ENCODE peak calls at places on chromosomes 1 and 21, in eight cellular contexts. One of them, this sample, is unnamed.

GRCh38 chr1:36349241-36349671 is 25.8 kb upstream of the EVA1B start:
- DNase-seq in A549: no peak
- DNase-seq in H1: no peak
- DNase-seq in HepG2: peak; percentile 11
- DNase-seq in K562: no peak
- DNase-seq in WTC11: no peak
- DNase-seq in HCT116: no peak
- DNase-seq in SK-N-SH: no peak
- DNase-seq in this sample: peak; percentile 18

GRCh38 chr1:93448292-93448982 is 519 bp downstream of the FNBP1L start:
- DNase-seq in WTC11: peak; percentile 76
- DNase-seq in HCT116: no peak
- DNase-seq in H1: peak; percentile 82
- DNase-seq in SK-N-SH: peak; percentile 89
- DNase-seq in K562: peak; percentile 62
- DNase-seq in HepG2: peak; percentile 26
- DNase-seq in A549: peak; percentile 38
- DNase-seq in this sample: peak; percentile 9

GRCh38 chr1:64087768-64088167 is 115.7 kb upstream of the UBE2U start:
- DNase-seq in HCT116: no peak
- DNase-seq in K562: no peak
- DNase-seq in A549: no peak
- DNase-seq in HepG2: no peak
- DNase-seq in SK-N-SH: no peak
- DNase-seq in H1: no peak
- DNase-seq in WTC11: no peak
- DNase-seq in this sample: no peak

GRCh38 chr1:157691285-157691920 is 9.2 kb downstream of the FCRL3 start:
- DNase-seq in HCT116: peak; percentile 21
- DNase-seq in A549: peak; percentile 28
- DNase-seq in K562: peak; percentile 19
- DNase-seq in SK-N-SH: peak; percentile 42
- DNase-seq in H1: no peak
- DNase-seq in HepG2: peak; percentile 7
- DNase-seq in WTC11: no peak
- DNase-seq in this sample: peak; percentile 54

GRCh38 chr21:45516671-45517151 is 25.5 kb downstream of the SLC19A1 start:
- DNase-seq in SK-N-SH: no peak
- DNase-seq in HepG2: no peak
- DNase-seq in A549: no peak
- DNase-seq in H1: no peak
- DNase-seq in K562: no peak
- DNase-seq in HCT116: no peak
- DNase-seq in WTC11: no peak
- DNase-seq in this sample: no peak

GRCh38 chr1:210618379-210618778 is 289.7 kb downstream of the HHAT start:
- DNase-seq in K562: no peak
- DNase-seq in HCT116: no peak
- DNase-seq in HepG2: no peak
- DNase-seq in H1: no peak
- DNase-seq in SK-N-SH: no peak
- DNase-seq in WTC11: no peak
- DNase-seq in A549: no peak
- DNase-seq in this sample: no peak

GRCh38 chr1:150256549-150257341 is 829 bp upstream of the CA14 start:
- DNase-seq in SK-N-SH: no peak
- DNase-seq in WTC11: peak; percentile 53
- DNase-seq in H1: peak; percentile 70
- DNase-seq in HCT116: no peak
- DNase-seq in HepG2: peak; percentile 53
- DNase-seq in K562: peak; percentile 17
- DNase-seq in A549: no peak
- DNase-seq in this sample: no peak

GRCh38 chr1:23791434-23792047 is 596 bp downstream of the LYPLA2 start:
- DNase-seq in K562: peak; percentile 48
- DNase-seq in H1: peak; percentile 63
- DNase-seq in A549: no peak
- DNase-seq in HepG2: no peak
- DNase-seq in HCT116: no peak
- DNase-seq in SK-N-SH: peak; percentile 70
- DNase-seq in WTC11: peak; percentile 49
- DNase-seq in this sample: peak; percentile 42

GRCh38 chr1:15146142-15146541 is 7.4 kb upstream of the TMEM51 start:
- DNase-seq in K562: no peak
- DNase-seq in HCT116: no peak
- DNase-seq in A549: no peak
- DNase-seq in WTC11: no peak
- DNase-seq in HepG2: no peak
- DNase-seq in H1: no peak
- DNase-seq in SK-N-SH: no peak
- DNase-seq in this sample: no peak

GRCh38 chr1:156259805-156260204 is 11.9 kb upstream of the PAQR6 start:
- DNase-seq in HepG2: no peak
- DNase-seq in SK-N-SH: peak; percentile 64
- DNase-seq in HCT116: no peak
- DNase-seq in H1: no peak
- DNase-seq in WTC11: no peak
- DNase-seq in A549: no peak
- DNase-seq in K562: no peak
- DNase-seq in this sample: no peak

DNA sequence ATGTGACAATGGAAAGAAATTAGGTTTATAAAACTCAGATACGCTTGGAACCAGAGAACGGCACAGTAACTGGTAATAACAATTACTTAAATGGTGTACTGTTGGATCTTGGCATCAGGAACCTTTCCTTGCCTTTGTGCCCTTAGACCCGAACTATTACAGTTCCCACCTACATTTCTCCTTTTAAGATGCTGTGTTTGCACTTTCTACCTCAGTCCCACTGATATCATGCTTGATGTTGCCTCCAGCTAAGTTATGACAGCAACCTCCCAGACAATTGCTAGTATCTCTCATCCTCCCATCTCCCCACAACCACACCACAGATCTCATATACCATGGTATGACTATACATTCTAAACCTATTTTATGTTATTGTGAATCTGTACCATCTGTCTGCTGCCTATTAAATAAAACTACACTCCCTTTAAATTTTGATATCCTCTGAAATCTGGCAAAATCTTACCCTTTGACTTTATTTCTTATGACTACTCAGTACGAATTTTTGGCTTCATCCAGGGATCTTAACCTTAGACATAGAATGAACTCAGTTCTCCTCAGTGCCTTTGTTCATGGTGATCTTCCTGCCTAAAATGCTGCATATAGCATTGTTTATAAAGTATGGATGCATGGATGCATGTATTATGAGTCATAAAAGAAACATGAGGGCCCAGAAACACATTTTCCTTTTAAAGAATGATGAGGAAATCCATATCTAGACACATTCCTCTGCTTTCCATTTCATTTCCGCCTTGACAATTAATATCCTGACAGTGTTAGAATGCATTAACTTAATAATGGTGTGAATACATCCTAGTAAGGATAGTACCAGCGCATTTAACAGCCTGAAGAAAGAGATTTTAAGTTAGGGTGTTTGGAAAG is 64.1 kb downstream of the LRRC8D start:
- DNase-seq in A549: no peak
- DNase-seq in HCT116: no peak
- DNase-seq in K562: no peak
- DNase-seq in H1: no peak
- DNase-seq in WTC11: no peak
- DNase-seq in SK-N-SH: no peak
- DNase-seq in HepG2: no peak
- DNase-seq in this sample: no peak
- TF ChIP-seq MAX in A549: no peak
- TF ChIP-seq MAX in HCT116: no peak
- TF ChIP-seq MAX in K562: no peak
- TF ChIP-seq MAX in H1: no peak
- TF ChIP-seq MAX in WTC11: no peak
- TF ChIP-seq MAX in SK-N-SH: no peak
- TF ChIP-seq MAX in HepG2: no peak
- TF ChIP-seq MAX in this sample: no peak

GRCh38 chr1:12422488-12422887 is 192.7 kb downstream of the VPS13D start:
- DNase-seq in SK-N-SH: no peak
- DNase-seq in HCT116: no peak
- DNase-seq in K562: peak; percentile 47
- DNase-seq in A549: no peak
- DNase-seq in HepG2: no peak
- DNase-seq in WTC11: no peak
- DNase-seq in H1: no peak
- DNase-seq in this sample: peak; percentile 12
- TF ChIP-seq MAX in SK-N-SH: no peak
- TF ChIP-seq MAX in HCT116: no peak
- TF ChIP-seq MAX in K562: no peak
- TF ChIP-seq MAX in A549: no peak
- TF ChIP-seq MAX in HepG2: no peak
- TF ChIP-seq MAX in WTC11: no peak
- TF ChIP-seq MAX in H1: no peak
- TF ChIP-seq MAX in this sample: no peak

GRCh38 chr1:238895911-238896310 is 490.5 kb upstream of the CHRM3 start:
- DNase-seq in HepG2: no peak
- DNase-seq in A549: no peak
- DNase-seq in SK-N-SH: no peak
- DNase-seq in K562: no peak
- DNase-seq in HCT116: no peak
- DNase-seq in H1: no peak
- DNase-seq in WTC11: no peak
- DNase-seq in this sample: no peak
- TF ChIP-seq MAX in HepG2: no peak
- TF ChIP-seq MAX in A549: no peak
- TF ChIP-seq MAX in SK-N-SH: no peak
- TF ChIP-seq MAX in K562: no peak
- TF ChIP-seq MAX in HCT116: no peak
- TF ChIP-seq MAX in H1: no peak
- TF ChIP-seq MAX in WTC11: no peak
- TF ChIP-seq MAX in this sample: no peak

GRCh38 chr1:24878775-24879742 is 51.0 kb downstream of the RUNX3 start:
- DNase-seq in SK-N-SH: no peak
- DNase-seq in HepG2: peak; percentile 51
- DNase-seq in H1: peak; percentile 23
- DNase-seq in A549: no peak
- DNase-seq in HCT116: no peak
- DNase-seq in WTC11: no peak
- DNase-seq in K562: no peak
- DNase-seq in this sample: no peak
- TF ChIP-seq MAX in SK-N-SH: no peak
- TF ChIP-seq MAX in HepG2: no peak
- TF ChIP-seq MAX in H1: no peak
- TF ChIP-seq MAX in A549: no peak
- TF ChIP-seq MAX in HCT116: no peak
- TF ChIP-seq MAX in WTC11: no peak
- TF ChIP-seq MAX in K562: no peak
- TF ChIP-seq MAX in this sample: no peak

DNA sequence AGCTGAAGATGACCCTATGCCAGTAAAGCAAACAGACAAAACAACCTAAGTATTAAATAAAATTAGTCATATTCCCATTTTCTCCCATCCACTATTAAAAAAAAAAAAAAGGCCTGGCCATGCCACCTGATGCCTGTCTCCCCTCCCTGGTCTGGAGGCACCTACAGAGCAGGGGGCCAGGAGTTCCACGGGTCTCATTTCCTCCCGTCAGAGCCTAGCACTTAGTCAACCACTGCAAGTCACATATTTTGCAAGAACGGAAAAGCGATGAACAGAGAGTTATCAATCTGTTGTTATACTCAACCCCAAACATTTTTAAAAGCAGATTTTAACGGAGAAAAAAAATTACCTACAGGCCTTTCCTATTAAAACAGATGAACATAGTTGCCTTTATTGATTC is 59.3 kb downstream of the TGFBR3 start:
- DNase-seq in H1: no peak
- DNase-seq in HCT116: no peak
- DNase-seq in HepG2: no peak
- DNase-seq in SK-N-SH: no peak
- DNase-seq in WTC11: no peak
- DNase-seq in A549: no peak
- DNase-seq in K562: no peak
- DNase-seq in this sample: no peak
- TF ChIP-seq MAX in H1: no peak
- TF ChIP-seq MAX in HCT116: no peak
- TF ChIP-seq MAX in HepG2: no peak
- TF ChIP-seq MAX in SK-N-SH: no peak
- TF ChIP-seq MAX in WTC11: no peak
- TF ChIP-seq MAX in A549: no peak
- TF ChIP-seq MAX in K562: no peak
- TF ChIP-seq MAX in this sample: no peak

DNA sequence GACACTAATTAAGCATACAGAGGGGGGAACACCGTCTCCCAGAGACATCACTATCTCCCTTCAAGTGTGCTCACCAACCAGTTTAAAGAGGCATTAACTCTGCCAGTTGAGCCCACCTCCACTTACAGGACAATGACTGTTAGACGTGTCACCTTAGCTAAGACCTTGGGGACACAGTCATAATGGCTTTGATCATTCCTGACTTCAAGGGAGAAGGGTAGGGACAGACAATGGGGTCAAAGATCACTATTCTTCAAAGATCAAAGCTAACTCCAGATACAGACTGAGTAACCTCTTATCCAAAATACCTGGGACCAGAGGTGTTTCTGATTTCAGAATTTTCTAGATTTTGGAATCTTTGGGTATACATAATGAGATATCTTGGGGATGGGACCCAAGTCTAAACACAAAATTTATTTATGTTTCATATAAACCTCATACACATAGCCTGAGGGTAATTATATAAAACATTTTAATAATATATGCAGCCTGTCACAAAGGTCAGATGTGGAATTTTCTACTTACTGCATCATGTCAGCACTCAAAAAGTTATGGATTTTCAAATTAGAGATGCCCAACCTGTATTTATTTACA is 246.1 kb downstream of the SLC45A1 start:
- DNase-seq in HepG2: peak; percentile 98
- DNase-seq in WTC11: no peak
- DNase-seq in SK-N-SH: no peak
- DNase-seq in H1: no peak
- DNase-seq in K562: no peak
- DNase-seq in A549: no peak
- DNase-seq in HCT116: no peak
- DNase-seq in this sample: no peak
- TF ChIP-seq MAX in HepG2: no peak
- TF ChIP-seq MAX in WTC11: no peak
- TF ChIP-seq MAX in SK-N-SH: no peak
- TF ChIP-seq MAX in H1: no peak
- TF ChIP-seq MAX in K562: no peak
- TF ChIP-seq MAX in A549: no peak
- TF ChIP-seq MAX in HCT116: no peak
- TF ChIP-seq MAX in this sample: no peak